ENCODE peak calls at places on chromosome 14, in four cellular contexts. Q, S, G and N are unnamed samples.

GRCh38 chr14:37179896-37180502 is 7.6 kb upstream of the SLC25A21 start:
- DNase-seq in Q (no peak), S (no peak), G (no peak), N (no peak)

GRCh38 chr14:72598328-72598727 is 295.6 kb downstream of the DPF3 start:
- DNase-seq in Q (no peak), S (no peak), G (no peak), N (no peak)

GRCh38 chr14:35394326-35394725 is 10.2 kb downstream of the NFKBIA start:
- DNase-seq in Q (no peak), S (no peak), G (no peak), N (no peak)

GRCh38 chr14:35285168-35285990 is 6.8 kb upstream of the PSMA6 start:
- DNase-seq in Q (no peak), S (no peak), G (peak; percentile 11), N (no peak)

GRCh38 chr14:58832010-58832409 is 194.2 kb downstream of the DACT1 start:
- DNase-seq in Q (no peak), S (no peak), G (no peak), N (no peak)

GRCh38 chr14:96851694-96852381 is 54.7 kb downstream of the VRK1 start:
- DNase-seq in Q (no peak), S (no peak), G (no peak), N (no peak)

GRCh38 chr14:89848165-89848564 is 106.4 kb downstream of the EFCAB11 start:
- DNase-seq in Q (no peak), S (no peak), G (no peak), N (no peak)

GRCh38 chr14:22471545-22472121 is 117.4 kb downstream of the DAD1 start:
- DNase-seq in Q (peak; percentile 61), S (peak; percentile 19), G (no peak), N (peak; percentile 16)

GRCh38 chr14:102774391-102775153 is 2.7 kb upstream of the TRAF3 start:
- DNase-seq in Q (peak; percentile 86), S (peak; percentile 47), G (peak; percentile 70), N (peak; percentile 43)

GRCh38 chr14:96162265-96162664 is 42.4 kb upstream of the BDKRB2 start:
- DNase-seq in Q (no peak), S (no peak), G (no peak), N (no peak)

GRCh38 chr14:21106191-21106505 is 5.3 kb downstream of the TMEM253 start:
- DNase-seq in Q (no peak), S (no peak), G (no peak), N (no peak)

GRCh38 chr14:91796622-91797347 is 64.9 kb upstream of the CATSPERB start:
- DNase-seq in Q (no peak), S (no peak), G (peak; percentile 53), N (no peak)

GRCh38 chr14:104824353-104824997 is 23.6 kb downstream of the ZBTB42 start:
- DNase-seq in Q (no peak), S (no peak), G (no peak), N (no peak)

GRCh38 chr14:56059054-56059453 is 59.2 kb upstream of the PELI2 start:
- DNase-seq in Q (no peak), S (no peak), G (no peak), N (no peak)

GRCh38 chr14:81247271-81247766 is 26.6 kb upstream of the GTF2A1 start:
- DNase-seq in Q (peak; percentile 15), S (no peak), G (no peak), N (no peak)

GRCh38 chr14:91681893-91682563 is 49.9 kb downstream of the CATSPERB start:
- DNase-seq in Q (no peak), S (no peak), G (no peak), N (no peak)

GRCh38 chr14:77040995-77041744 is 12.7 kb upstream of the IRF2BPL start:
- DNase-seq in Q (no peak), S (no peak), G (no peak), N (peak; percentile 76)

GRCh38 chr14:87712386-87713113 is 280.4 kb downstream of the GALC start:
- DNase-seq in Q (peak; percentile 9), S (peak; percentile 5), G (peak; percentile 75), N (no peak)

GRCh38 chr14:64247186-64247585 is 47.0 kb downstream of the ESR2 start:
- DNase-seq in Q (no peak), S (no peak), G (no peak), N (no peak)

GRCh38 chr14:91947196-91948184 is at the start of gene FBLN5:
- DNase-seq in Q (peak; percentile 34), S (peak; percentile 40), G (peak; percentile 65), N (no peak)

GRCh38 chr14:103284574-103285467 is 49.2 kb upstream of the EIF5 start:
- DNase-seq in Q (no peak), S (no peak), G (no peak), N (no peak)

GRCh38 chr14:51554953-51555352 is 96.8 kb upstream of the FRMD6 start:
- DNase-seq in Q (no peak), S (no peak), G (no peak), N (no peak)